ENCODE peak calls at places on chromosome 22, in seven cellular contexts. F is cardiac muscle cell; S is type B pancreatic cell; G is HEK293T; R is body of pancreas; A is activated CD4-positive, alpha-beta T cell treated with anti-CD3 and anti-CD28 coated beads, Interleukin-2, amount 10 ng/mL, durations not matched to agents 24 days and 14 days; Q is RCC 7860. E is an unnamed sample.

GRCh38 chr22:23283591-23284503 is 103.5 kb downstream of the BCR start:
- DNase-seq in F (peak), S (no peak), G (no peak), R (no peak), A (no peak), Q (no peak), E (no peak)

GRCh38 chr22:30813936-30814335 is 119.3 kb downstream of the OSBP2 start:
- DNase-seq in F (no peak), S (no peak), G (no peak), R (no peak), A (no peak), Q (no peak), E (no peak)

GRCh38 chr22:22884888-22885840 is 2.5 kb upstream of the IGLL5 start:
- DNase-seq in F (no peak), S (peak), G (no peak), R (no peak), A (peak), Q (no peak), E (no peak)

GRCh38 chr22:18076060-18076497 is 1.7 kb upstream of the PEX26 start:
- DNase-seq in F (peak), S (no peak), G (peak), R (peak), A (peak), Q (peak), E (no peak)

GRCh38 chr22:20436309-20437252 is 1.0 kb downstream of the SCARF2 start:
- DNase-seq in F (peak), S (no peak), G (peak), R (no peak), A (peak), Q (no peak), E (no peak)

GRCh38 chr22:35645646-35646045 is 2.6 kb upstream of the APOL6 start:
- DNase-seq in F (no peak), S (no peak), G (no peak), R (no peak), A (no peak), Q (no peak), E (no peak)

GRCh38 chr22:41256898-41257260 is 16.1 kb upstream of the CHADL start:
- DNase-seq in F (peak), S (no peak), G (no peak), R (no peak), A (no peak), Q (no peak), E (no peak)

GRCh38 chr22:46525681-46526483 is 11.5 kb downstream of the CELSR1 start:
- DNase-seq in F (no peak), S (no peak), G (no peak), R (no peak), A (no peak), Q (no peak), E (no peak)

GRCh38 chr22:20744456-20744855 is 29.5 kb upstream of the SERPIND1 start:
- DNase-seq in F (no peak), S (no peak), G (no peak), R (no peak), A (no peak), Q (no peak), E (no peak)

GRCh38 chr22:24466831-24467249 is 28.3 kb upstream of the UPB1 start:
- DNase-seq in F (peak), S (no peak), G (peak), R (peak), A (no peak), Q (peak), E (no peak)

GRCh38 chr22:26671317-26672059 is 14.1 kb downstream of the MIAT start:
- DNase-seq in F (no peak), S (no peak), G (no peak), R (peak), A (peak), Q (peak), E (no peak)

GRCh38 chr22:16783930-16784354 is 41.3 kb downstream of the XKR3 start:
- DNase-seq in F (no peak), S (no peak), G (peak), R (no peak), A (peak), Q (no peak), E (no peak)

GRCh38 chr22:38733329-38734202 is 22.2 kb downstream of the SUN2 start:
- DNase-seq in F (peak), S (no peak), G (peak), R (peak), A (peak), Q (no peak), E (peak)

GRCh38 chr22:30422481-30423295 is 2.9 kb upstream of the MTFP1 start:
- DNase-seq in F (peak), S (no peak), G (no peak), R (peak), A (no peak), Q (peak), E (peak)

GRCh38 chr22:21902296-21903087 is 35.0 kb upstream of the MAPK1 start:
- DNase-seq in F (no peak), S (no peak), G (no peak), R (no peak), A (no peak), Q (no peak), E (no peak)

GRCh38 chr22:38751422-38752346 is 4.1 kb downstream of the SUN2 start:
- DNase-seq in F (no peak), S (no peak), G (no peak), R (no peak), A (peak), Q (no peak), E (no peak)

GRCh38 chr22:41181349-41182241 is 23.5 kb upstream of the L3MBTL2 start:
- DNase-seq in F (peak), S (peak), G (no peak), R (no peak), A (no peak), Q (no peak), E (no peak)

GRCh38 chr22:44702479-44703219 is 645 bp downstream of the PRR5 start:
- DNase-seq in F (peak), S (no peak), G (peak), R (peak), A (peak), Q (no peak), E (no peak)

GRCh38 chr22:33221566-33221965 is 163.4 kb upstream of the SYN3 start:
- DNase-seq in F (no peak), S (no peak), G (no peak), R (no peak), A (no peak), Q (no peak), E (no peak)

GRCh38 chr22:27614291-27615007 is 187.1 kb downstream of the MN1 start:
- DNase-seq in F (no peak), S (no peak), G (no peak), R (no peak), A (no peak), Q (no peak), E (no peak)

GRCh38 chr22:43421914-43422615 is 10.3 kb downstream of the MPPED1 start:
- DNase-seq in F (no peak), S (no peak), G (no peak), R (no peak), A (no peak), Q (no peak), E (no peak)

GRCh38 chr22:19963863-19964642 is 22.4 kb upstream of the TXNRD2 start:
- DNase-seq in F (no peak), S (no peak), G (no peak), R (no peak), A (no peak), Q (no peak), E (no peak)

GRCh38 chr22:48707749-48708557 is 1119.7 kb downstream of the BRD1 start:
- DNase-seq in F (no peak), S (no peak), G (no peak), R (no peak), A (no peak), Q (no peak), E (no peak)

GRCh38 chr22:35377735-35378134 is 3.2 kb upstream of the HMOX1 start:
- DNase-seq in F (no peak), S (no peak), G (no peak), R (no peak), A (no peak), Q (no peak), E (no peak)

GRCh38 chr22:24430431-24431308 is 3.3 kb downstream of the ADORA2A start:
- DNase-seq in F (no peak), S (no peak), G (no peak), R (no peak), A (no peak), Q (no peak), E (no peak)

GRCh38 chr22:25898707-25899365 is 156.8 kb downstream of the MYO18B start:
- DNase-seq in F (no peak), S (no peak), G (peak), R (no peak), A (no peak), Q (peak), E (no peak)

GRCh38 chr22:35604671-35605457 is 12.3 kb downstream of the MB start:
- DNase-seq in F (peak), S (no peak), G (no peak), R (no peak), A (no peak), Q (peak), E (no peak)